ENCODE peak calls at places on chromosome 6, in ten cellular contexts. Q, B, Y, K, V, C, M, N, F and W are unnamed samples.

GRCh38 chr6:157688275-157688959 is 134.6 kb upstream of the SNX9 start:
- DNase-seq in K (no peak), Y (no peak), F (no peak), Q (no peak), V (no peak), C (no peak), B (no peak), M (no peak), N (no peak), W (no peak)

GRCh38 chr6:169961772-169962561 is 210.5 kb downstream of the ERMARD start:
- DNase-seq in C (no peak), V (peak; percentile 60), Y (no peak), F (no peak), Q (no peak), N (no peak), B (no peak), K (no peak), M (peak; percentile 53), W (peak; percentile 45)

GRCh38 chr6:100455230-100456124 is 9.2 kb downstream of the SIM1 start:
- DNase-seq in C (no peak), B (no peak), V (no peak), Y (peak; percentile 64), F (no peak), M (no peak), Q (no peak), K (no peak), N (no peak), W (no peak)

GRCh38 chr6:38212579-38212978 is 393.1 kb downstream of the ZFAND3 start:
- DNase-seq in C (no peak), Y (no peak), M (no peak), N (no peak), V (peak; percentile 10), Q (no peak), F (peak; percentile 24), K (no peak), B (no peak), W (peak; percentile 17)

GRCh38 chr6:33857301-33858052 is 53.7 kb upstream of the MLN start:
- DNase-seq in Y (no peak), M (no peak), F (no peak), N (no peak), K (no peak), Q (no peak), B (no peak), V (no peak), C (no peak), W (no peak)

GRCh38 chr6:17239260-17239659 is 41.9 kb upstream of the RBM24 start:
- DNase-seq in N (no peak), V (no peak), B (no peak), K (no peak), F (no peak), Q (no peak), Y (no peak), M (no peak), C (no peak), W (no peak)

GRCh38 chr6:138824482-138825134 is 28.7 kb downstream of the ECT2L start:
- DNase-seq in N (no peak), K (no peak), F (peak; percentile 12), Q (no peak), M (no peak), C (no peak), V (no peak), B (no peak), Y (no peak), W (no peak)

GRCh38 chr6:133418108-133418507 is 177.0 kb downstream of the EYA4 start:
- DNase-seq in M (no peak), K (no peak), Q (no peak), B (no peak), V (no peak), C (no peak), Y (no peak), F (no peak), N (no peak), W (no peak)

GRCh38 chr6:87697581-87698552 is 4.2 kb downstream of the AKIRIN2 start:
- DNase-seq in F (peak; percentile 92), V (no peak), M (no peak), C (no peak), Y (no peak), B (no peak), N (no peak), Q (no peak), K (no peak), W (no peak)

DNA sequence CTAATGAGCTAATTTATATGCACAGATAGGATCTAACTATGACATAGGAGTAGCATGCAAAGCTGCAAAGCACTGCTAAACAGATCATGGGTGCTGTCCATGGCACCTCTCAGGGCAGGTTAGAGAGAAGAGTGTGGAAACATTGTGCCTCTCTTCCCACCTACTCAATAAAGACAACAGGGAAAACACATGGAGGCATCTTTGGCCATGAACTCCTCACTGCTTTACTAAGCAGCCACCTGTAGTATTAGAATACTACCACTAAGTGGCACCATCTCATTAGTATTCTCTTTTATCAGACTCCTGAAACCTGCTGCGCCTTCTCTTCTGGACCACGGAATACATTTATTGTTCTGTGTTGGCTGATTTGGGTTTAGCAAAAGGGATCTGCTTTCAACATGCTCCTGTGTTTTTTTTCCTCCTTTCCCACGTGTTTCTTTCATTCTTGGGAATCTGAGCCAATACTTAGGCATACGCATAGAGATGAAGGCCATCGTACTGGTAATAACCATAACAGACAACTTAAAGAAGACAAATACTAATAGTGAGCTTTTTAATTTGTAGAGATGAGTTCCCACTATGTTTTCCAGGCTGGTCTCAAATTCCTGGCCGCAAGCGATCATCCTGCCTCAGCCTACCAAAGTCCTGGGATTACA is 9.4 kb upstream of the HDDC2 start:
- DNase-seq in M (no peak), Y (no peak), N (no peak), F (peak; percentile 80), B (no peak), K (no peak), Q (peak; percentile 70), C (no peak), V (peak; percentile 76), W (no peak)
- TF ChIP-seq CTCF in M (peak; percentile 82), Y (peak; percentile 87), N (peak; percentile 71), F (peak; percentile 70), B (peak; percentile 86), K (peak; percentile 47), Q (peak; percentile 69), C (peak; percentile 62), V (peak; percentile 73), W (peak; percentile 86)

GRCh38 chr6:10313799-10314162 is 101.1 kb downstream of the TFAP2A start:
- DNase-seq in N (no peak), C (no peak), Q (no peak), Y (no peak), K (no peak), F (no peak), V (no peak), M (no peak), B (no peak), W (no peak)

GRCh38 chr6:10315034-10315433 is 99.8 kb downstream of the TFAP2A start:
- DNase-seq in B (no peak), Q (no peak), K (no peak), C (no peak), M (no peak), F (no peak), N (no peak), Y (no peak), V (no peak), W (no peak)

GRCh38 chr6:10314163-10314955 is 100.5 kb downstream of the TFAP2A start:
- DNase-seq in B (no peak), V (no peak), N (no peak), Y (no peak), F (no peak), Q (no peak), C (no peak), M (no peak), K (no peak), W (no peak)

GRCh38 chr6:10316327-10316726 is 98.5 kb downstream of the TFAP2A start:
- DNase-seq in B (no peak), M (no peak), F (no peak), Y (no peak), C (no peak), V (no peak), K (no peak), Q (peak; percentile 80), N (no peak), W (no peak)

GRCh38 chr6:10315631-10316145 is 99.2 kb downstream of the TFAP2A start:
- DNase-seq in Q (no peak), N (no peak), F (no peak), B (no peak), C (no peak), K (no peak), M (no peak), Y (no peak), V (no peak), W (no peak)
- TF ChIP-seq CTCF in Q (no peak), N (no peak), F (no peak), B (no peak), C (no peak), K (no peak), M (no peak), Y (no peak), V (no peak), W (no peak)

GRCh38 chr6:96116674-96117073 is 100.9 kb downstream of the FUT9 start:
- DNase-seq in M (no peak), B (no peak), Y (no peak), F (no peak), N (no peak), C (no peak), Q (no peak), V (peak; percentile 67), K (no peak), W (no peak)
- TF ChIP-seq CTCF in M (no peak), B (no peak), Y (no peak), F (no peak), N (no peak), C (no peak), Q (no peak), V (no peak), K (no peak), W (no peak)

DNA sequence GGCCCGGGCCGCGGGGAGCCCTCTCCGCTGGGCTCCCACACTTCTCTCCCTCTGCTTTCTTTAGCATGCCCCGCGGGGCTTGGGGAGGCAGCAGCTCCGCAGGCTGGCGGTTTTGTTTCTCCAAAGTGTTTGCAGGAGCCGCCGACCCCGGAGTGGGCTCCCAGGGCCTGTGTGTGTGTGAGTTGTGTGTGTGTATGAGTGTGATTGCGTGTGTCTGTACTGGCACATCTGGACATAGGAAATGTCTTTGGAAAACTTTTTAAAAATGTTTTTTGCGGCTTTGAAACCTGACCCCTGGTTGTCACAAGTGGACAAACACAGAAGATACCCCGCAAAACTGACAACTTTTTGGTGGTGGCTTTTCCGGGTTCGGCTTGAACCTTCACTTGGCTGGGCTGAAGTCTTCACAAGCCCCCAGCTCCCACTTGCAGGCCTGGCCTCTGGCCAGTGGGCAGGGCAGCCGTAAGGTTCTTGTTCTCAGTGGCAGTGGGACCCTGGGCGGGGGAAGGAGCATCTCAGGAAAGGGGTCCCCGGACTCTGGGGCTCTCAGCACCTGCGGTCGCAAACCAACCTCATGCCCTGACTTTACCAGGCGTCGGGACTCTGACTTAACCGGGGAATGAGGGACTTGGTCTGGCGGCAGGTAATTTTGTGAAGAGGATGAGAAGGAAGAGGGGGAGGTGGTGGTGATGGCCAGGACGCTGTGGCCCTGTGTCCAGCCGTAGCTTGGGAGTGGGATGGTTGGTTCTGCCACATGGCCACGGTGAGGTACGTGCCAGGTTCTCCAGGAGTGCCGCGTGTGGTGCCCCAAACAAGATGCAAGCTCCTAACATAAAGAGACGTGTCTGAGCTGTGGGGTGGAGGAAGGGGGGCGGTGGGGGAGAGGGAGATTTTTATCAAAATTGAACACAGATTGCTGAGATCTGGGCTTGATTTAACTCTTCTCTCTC is 600 bp downstream of the DAAM2 start:
- DNase-seq in N (no peak), Q (no peak), B (no peak), Y (peak; percentile 69), M (peak; percentile 31), F (peak; percentile 21), V (no peak), K (peak; percentile 28), C (no peak), W (no peak)
- TF ChIP-seq CTCF in N (no peak), Q (no peak), B (no peak), Y (no peak), M (no peak), F (no peak), V (peak; percentile 7), K (no peak), C (no peak), W (no peak)